ENCODE peak calls at places on chromosomes 7 and 10, in five cellular contexts. Y is right cardiac atrium, K is A549, Z is left ventricle myocardium inferior, J is hepatocyte. N is an unnamed sample.

GRCh38 chr7:30923009-30923773 is 11.5 kb downstream of the AQP1 start:
- DNase-seq in J (no peak), Z (peak; percentile 7), K (no peak), Y (peak; percentile 7), N (peak; percentile 16)

GRCh38 chr7:41103331-41103730 is 599.6 kb downstream of the INHBA start:
- DNase-seq in Z (no peak), Y (no peak), K (no peak), J (no peak), N (no peak)

GRCh38 chr7:63789378-63790176 is 209.1 kb upstream of the ZNF722 start:
- DNase-seq in J (no peak), Y (peak; percentile 31), K (no peak), Z (peak; percentile 22), N (peak; percentile 19)

GRCh38 chr7:35691827-35692307 is 3.1 kb downstream of the HERPUD2 start:
- DNase-seq in Y (no peak), J (peak; percentile 28), K (no peak), Z (no peak), N (no peak)

GRCh38 chr7:150388709-150389531 is 9.8 kb downstream of the ZNF775 start:
- DNase-seq in K (no peak), Y (peak; percentile 73), J (peak; percentile 81), Z (peak; percentile 70), N (peak; percentile 73)

GRCh38 chr10:96830511-96831199 is 1.4 kb upstream of the LCOR start:
- DNase-seq in Y (peak; percentile 33), K (peak; percentile 56), J (peak; percentile 85), Z (peak; percentile 22), N (peak; percentile 92)

GRCh38 chr7:102468416-102469350 is 3.9 kb downstream of the LRWD1 start:
- DNase-seq in J (peak; percentile 4), K (no peak), Y (peak; percentile 15), Z (no peak), N (no peak)

GRCh38 chr10:32795598-32796183 is 162.3 kb downstream of the ITGB1 start:
- DNase-seq in J (peak; percentile 38), Y (no peak), K (peak; percentile 24), Z (no peak), N (no peak)

GRCh38 chr7:70417061-70417655 is 714.8 kb upstream of the GALNT17 start:
- DNase-seq in K (no peak), Y (no peak), Z (no peak), J (no peak), N (no peak)

GRCh38 chr7:45086348-45087065 is 2.3 kb downstream of the NACAD start:
- DNase-seq in Z (no peak), Y (no peak), K (no peak), J (no peak), N (no peak)

GRCh38 chr7:133491846-133492652 is 239.2 kb downstream of the EXOC4 start:
- DNase-seq in Z (no peak), Y (no peak), K (no peak), J (no peak), N (no peak)

GRCh38 chr7:3995187-3995586 is 686.9 kb upstream of the FOXK1 start:
- DNase-seq in J (no peak), Z (no peak), Y (no peak), K (peak; percentile 35), N (no peak)

GRCh38 chr7:45070254-45070642 is 18.5 kb downstream of the NACAD start:
- DNase-seq in J (no peak), Z (no peak), Y (no peak), K (no peak), N (no peak)

GRCh38 chr7:101595246-101595645 is 33.9 kb downstream of the MYL10 start:
- DNase-seq in Z (no peak), Y (no peak), K (no peak), J (no peak), N (no peak)

GRCh38 chr7:19463581-19463980 is 245.3 kb downstream of the POLR1F start:
- DNase-seq in J (no peak), Z (no peak), K (no peak), Y (no peak), N (no peak)

GRCh38 chr7:5395246-5395645 is 28.4 kb downstream of the TNRC18 start:
- DNase-seq in Y (no peak), Z (no peak), J (no peak), K (no peak), N (no peak)

GRCh38 chr7:5396542-5396941 is 27.1 kb downstream of the TNRC18 start:
- DNase-seq in K (peak; percentile 85), Y (no peak), J (no peak), Z (no peak), N (peak; percentile 49)

GRCh38 chr7:5393328-5393727 is 30.3 kb downstream of the TNRC18 start:
- DNase-seq in Y (no peak), Z (no peak), J (no peak), K (no peak), N (no peak)

GRCh38 chr7:5393748-5394147 is 29.9 kb downstream of the TNRC18 start:
- DNase-seq in Z (no peak), J (no peak), K (no peak), Y (no peak), N (no peak)

DNA sequence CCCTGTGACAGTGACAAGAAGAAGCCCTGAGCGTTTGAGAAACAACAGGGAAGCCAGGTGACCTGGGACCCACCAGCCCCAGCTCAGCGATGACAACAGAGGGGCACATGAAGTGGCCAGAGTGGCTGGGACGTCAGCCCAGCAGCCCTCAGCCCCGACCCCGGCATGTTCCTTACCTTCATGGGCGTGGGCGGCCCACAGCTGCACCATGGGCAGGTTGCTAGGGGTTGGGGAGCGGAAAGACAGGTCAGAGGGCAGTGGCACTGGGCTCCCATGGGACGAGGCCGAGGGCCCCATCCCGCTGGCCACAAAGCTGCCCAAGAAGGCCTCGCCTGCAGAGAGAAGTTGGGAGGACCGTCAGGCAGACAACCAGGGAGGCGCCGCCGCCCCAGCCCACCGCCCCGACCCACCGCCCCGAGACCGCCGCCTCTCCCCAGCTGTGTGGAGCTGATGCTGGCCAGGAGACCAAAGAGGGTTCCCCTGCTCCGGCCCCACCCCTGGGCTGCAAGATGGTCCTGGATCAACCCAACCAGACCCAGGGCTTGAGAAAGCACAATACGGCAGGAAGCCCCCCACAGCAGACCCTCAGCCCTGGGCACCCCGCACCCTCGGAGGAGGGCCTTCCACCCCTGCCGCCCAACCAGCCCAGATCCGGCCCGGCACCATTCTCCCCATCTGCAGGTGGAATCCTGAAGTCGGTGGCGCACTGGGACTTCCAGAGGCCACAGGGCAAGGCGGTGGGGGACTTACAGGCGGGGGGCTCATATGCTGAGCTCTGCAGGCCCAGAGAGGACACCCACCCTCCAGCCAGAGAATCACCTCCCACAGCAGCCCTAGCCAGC is 29.1 kb downstream of the TNRC18 start:
- DNase-seq in Z (no peak), K (no peak), J (peak; percentile 2), Y (no peak), N (no peak)
- H3K4me1 ChIP-seq in Z (peaks cover 23% of the 10 kb centered on the region), K (peaks cover 21% of the 10 kb centered on the region), J (no peaks in the 10 kb centered on the region), Y (no peaks in the 10 kb centered on the region), N (peaks cover 6% of the 10 kb centered on the region)

DNA sequence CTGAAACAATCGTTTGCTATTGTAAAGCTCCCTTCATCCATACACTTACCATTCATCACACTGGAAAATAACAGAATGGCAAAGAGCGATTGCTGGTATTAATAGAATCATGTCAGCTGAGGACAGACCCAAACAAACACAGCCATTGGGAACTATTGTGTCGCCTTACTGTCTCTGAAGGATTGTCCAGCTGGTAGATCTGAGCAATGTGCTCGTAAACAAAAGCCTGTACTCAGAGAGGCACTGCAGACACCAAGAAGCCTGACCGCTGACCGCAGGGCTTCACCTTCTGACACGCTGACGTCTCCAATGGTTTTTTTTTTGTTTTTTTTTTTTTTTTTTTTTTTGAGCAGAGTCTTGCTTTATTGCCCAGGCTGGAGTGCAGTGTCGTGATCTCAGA is 151.0 kb upstream of the FRMD4A start:
- DNase-seq in K (no peak), Z (no peak), J (no peak), Y (no peak), N (no peak)
- H3K27ac ChIP-seq in K (no peak overlapping the region), Z (no peak overlapping the region), J (no peak overlapping the region), Y (no peak overlapping the region), N (no peak overlapping the region)

GRCh38 chr7:120743128-120743527 is 114.8 kb downstream of the TSPAN12 start:
- DNase-seq in Z (no peak), K (no peak), J (no peak), Y (no peak), N (no peak)
- H3K4me1 ChIP-seq in Z (no peaks in the 10 kb centered on the region), K (no peaks in the 10 kb centered on the region), J (no peaks in the 10 kb centered on the region), Y (no peaks in the 10 kb centered on the region), N (no peaks in the 10 kb centered on the region)

GRCh38 chr10:21757601-21757901 is 223.5 kb downstream of the MLLT10 start:
- DNase-seq in Y (no peak), J (no peak), K (no peak), Z (no peak), N (no peak)
- H3K27ac ChIP-seq in Y (no peak overlapping the region), J (no peak overlapping the region), K (no peak overlapping the region), Z (peak overlapping the region; percentile 10), N (no peak overlapping the region)

DNA sequence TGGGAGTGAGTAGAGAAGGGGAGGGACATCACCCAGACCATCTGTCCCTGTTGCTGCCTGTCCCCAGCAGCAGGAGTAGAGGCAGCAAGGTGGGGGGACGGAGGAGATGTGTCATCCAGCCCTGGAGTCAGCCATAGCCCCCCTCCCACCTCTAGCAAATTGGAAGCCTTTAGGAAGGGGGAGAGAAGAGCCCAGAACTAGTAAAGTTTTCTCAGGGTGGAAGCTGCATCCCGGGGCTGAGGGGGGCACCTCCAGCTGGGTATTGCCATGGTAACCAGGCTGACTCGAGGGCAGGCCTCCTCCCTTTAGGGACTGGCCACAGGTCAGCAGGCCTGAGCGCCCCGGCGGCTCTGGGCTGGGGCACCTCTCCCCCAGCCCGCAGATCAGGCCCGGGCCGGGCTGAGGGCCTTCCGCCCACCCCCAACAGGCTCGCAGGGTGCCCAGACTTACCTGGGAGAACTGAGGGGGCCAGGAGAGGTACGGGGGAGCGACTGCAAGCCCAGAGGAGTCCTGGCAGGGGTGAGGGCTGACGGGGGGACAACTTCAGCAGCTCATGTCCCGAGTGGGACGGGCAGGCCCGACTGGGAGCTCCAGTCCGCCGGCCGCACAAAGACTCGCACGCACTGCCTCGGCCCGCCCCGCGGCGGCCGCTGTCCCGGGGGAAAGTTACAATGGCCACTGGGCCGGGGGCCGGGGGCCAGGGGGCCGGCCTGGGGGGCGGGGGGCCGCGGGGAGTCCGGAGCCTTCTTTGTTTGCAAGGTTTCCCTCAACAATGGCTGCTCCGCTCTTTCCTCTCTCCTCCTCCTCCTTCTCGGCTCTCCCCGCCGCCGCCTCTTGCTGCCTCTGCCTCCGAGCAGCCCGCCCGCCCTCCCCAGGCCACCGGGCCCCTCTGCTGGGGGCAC is 6.0 kb downstream of the LDB1 start:
- DNase-seq in J (peak; percentile 64), K (no peak), Z (peak; percentile 35), Y (no peak), N (peak; percentile 40)
- H3K4me1 ChIP-seq in J (peaks cover 51% of the 10 kb centered on the region), K (peaks cover 60% of the 10 kb centered on the region), Z (peaks cover 76% of the 10 kb centered on the region), Y (peaks cover 19% of the 10 kb centered on the region), N (peaks cover 38% of the 10 kb centered on the region)

GRCh38 chr7:47100148-47100547 is 481.8 kb downstream of the TNS3 start:
- DNase-seq in J (no peak), K (no peak), Y (no peak), Z (no peak), N (no peak)

GRCh38 chr7:47100815-47101435 is 481.0 kb downstream of the TNS3 start:
- DNase-seq in K (peak; percentile 45), Y (peak; percentile 36), Z (peak; percentile 35), J (peak; percentile 71), N (peak; percentile 71)

GRCh38 chr7:47104206-47104549 is 477.7 kb downstream of the TNS3 start:
- DNase-seq in K (no peak), Z (no peak), J (no peak), Y (no peak), N (no peak)

GRCh38 chr7:47103498-47104205 is 478.3 kb downstream of the TNS3 start:
- DNase-seq in J (no peak), Z (no peak), K (no peak), Y (no peak), N (no peak)

GRCh38 chr7:47102442-47102841 is 479.5 kb downstream of the TNS3 start:
- DNase-seq in J (no peak), K (no peak), Z (no peak), Y (no peak), N (no peak)
- H3K27ac ChIP-seq in J (no peak overlapping the region), K (no peak overlapping the region), Z (no peak overlapping the region), Y (no peak overlapping the region), N (no peak overlapping the region)

N was measured in colonic mucosa.